ENCODE peak calls at places on chromosomes 6 and 20, in six cellular contexts. One of them, this sample, is unnamed.
A peak's percentile ranks its signal among the peaks of the same experiment; 100 is the strongest.

GRCh38 chr6:155224031-155224451 is 39.8 kb upstream of the CLDN20 start:
- DNase-seq in retinal pigment epithelial cell: peak; percentile 77
- DNase-seq in endothelial cell: no peak
- DNase-seq in NB4: peak; percentile 64
- DNase-seq in omental fat pad: no peak
- DNase-seq in WTC11: no peak
- DNase-seq in this sample: no peak

GRCh38 chr20:14404515-14404914 is 67.1 kb upstream of the FLRT3 start:
- DNase-seq in NB4: no peak
- DNase-seq in retinal pigment epithelial cell: no peak
- DNase-seq in WTC11: no peak
- DNase-seq in endothelial cell: no peak
- DNase-seq in omental fat pad: no peak
- DNase-seq in this sample: no peak

GRCh38 chr6:146803601-146804000 is 204.8 kb downstream of the ADGB start:
- DNase-seq in endothelial cell: no peak
- DNase-seq in omental fat pad: no peak
- DNase-seq in WTC11: no peak
- DNase-seq in retinal pigment epithelial cell: no peak
- DNase-seq in NB4: no peak
- DNase-seq in this sample: no peak

GRCh38 chr20:57654998-57655811 is 35.0 kb upstream of the ZBP1 start:
- DNase-seq in endothelial cell: peak; percentile 5
- DNase-seq in WTC11: peak; percentile 52
- DNase-seq in omental fat pad: peak; percentile 18
- DNase-seq in NB4: no peak
- DNase-seq in retinal pigment epithelial cell: peak; percentile 5
- DNase-seq in this sample: no peak

GRCh38 chr6:130524552-130524951 is 158.7 kb downstream of the TMEM200A start:
- DNase-seq in omental fat pad: no peak
- DNase-seq in WTC11: no peak
- DNase-seq in retinal pigment epithelial cell: no peak
- DNase-seq in NB4: no peak
- DNase-seq in endothelial cell: no peak
- DNase-seq in this sample: no peak

GRCh38 chr20:1033751-1034419 is 31.8 kb upstream of the RSPO4 start:
- DNase-seq in omental fat pad: no peak
- DNase-seq in NB4: peak; percentile 87
- DNase-seq in retinal pigment epithelial cell: no peak
- DNase-seq in endothelial cell: no peak
- DNase-seq in WTC11: no peak
- DNase-seq in this sample: no peak

GRCh38 chr6:142316791-142317368 is 15.1 kb downstream of the ADGRG6 start:
- DNase-seq in omental fat pad: no peak
- DNase-seq in retinal pigment epithelial cell: no peak
- DNase-seq in endothelial cell: no peak
- DNase-seq in WTC11: no peak
- DNase-seq in NB4: no peak
- DNase-seq in this sample: no peak

GRCh38 chr6:158816329-158816728 is 2.8 kb downstream of the EZR start:
- DNase-seq in omental fat pad: no peak
- DNase-seq in WTC11: no peak
- DNase-seq in endothelial cell: no peak
- DNase-seq in NB4: peak; percentile 49
- DNase-seq in retinal pigment epithelial cell: no peak
- DNase-seq in this sample: no peak

GRCh38 chr6:168196385-168196860 is 117.4 kb upstream of the FRMD1 start:
- DNase-seq in NB4: no peak
- DNase-seq in endothelial cell: no peak
- DNase-seq in omental fat pad: no peak
- DNase-seq in retinal pigment epithelial cell: no peak
- DNase-seq in WTC11: no peak
- DNase-seq in this sample: no peak

GRCh38 chr6:10759884-10760329 is 12.3 kb downstream of the TMEM14B start:
- DNase-seq in NB4: no peak
- DNase-seq in omental fat pad: peak; percentile 70
- DNase-seq in endothelial cell: no peak
- DNase-seq in WTC11: no peak
- DNase-seq in retinal pigment epithelial cell: peak; percentile 89
- DNase-seq in this sample: no peak

GRCh38 chr20:6663104-6663503 is 104.4 kb upstream of the BMP2 start:
- DNase-seq in endothelial cell: no peak
- DNase-seq in retinal pigment epithelial cell: no peak
- DNase-seq in omental fat pad: no peak
- DNase-seq in WTC11: no peak
- DNase-seq in NB4: no peak
- DNase-seq in this sample: no peak

GRCh38 chr20:35978041-35978513 is 9.7 kb downstream of the CNBD2 start:
- DNase-seq in omental fat pad: no peak
- DNase-seq in retinal pigment epithelial cell: no peak
- DNase-seq in WTC11: no peak
- DNase-seq in NB4: peak; percentile 74
- DNase-seq in endothelial cell: no peak
- DNase-seq in this sample: no peak

GRCh38 chr6:55713411-55713810 is 134.4 kb upstream of the HMGCLL1 start:
- DNase-seq in NB4: no peak
- DNase-seq in endothelial cell: no peak
- DNase-seq in omental fat pad: no peak
- DNase-seq in WTC11: no peak
- DNase-seq in retinal pigment epithelial cell: no peak
- DNase-seq in this sample: no peak

GRCh38 chr6:9563996-9564395 is 850.9 kb downstream of the TFAP2A start:
- DNase-seq in NB4: no peak
- DNase-seq in omental fat pad: no peak
- DNase-seq in WTC11: no peak
- DNase-seq in retinal pigment epithelial cell: no peak
- DNase-seq in endothelial cell: no peak
- DNase-seq in this sample: no peak

GRCh38 chr20:44959082-44959895 is 908 bp downstream of the TOMM34 start:
- DNase-seq in NB4: peak; percentile 73
- DNase-seq in retinal pigment epithelial cell: no peak
- DNase-seq in WTC11: no peak
- DNase-seq in endothelial cell: no peak
- DNase-seq in omental fat pad: peak; percentile 56
- DNase-seq in this sample: no peak

GRCh38 chr20:32742322-32743236 is 688 bp downstream of the COMMD7 start:
- DNase-seq in retinal pigment epithelial cell: no peak
- DNase-seq in WTC11: no peak
- DNase-seq in omental fat pad: no peak
- DNase-seq in endothelial cell: no peak
- DNase-seq in NB4: no peak
- DNase-seq in this sample: peak; percentile 38

GRCh38 chr6:115717062-115717461 is 343.6 kb downstream of the FRK start:
- DNase-seq in retinal pigment epithelial cell: no peak
- DNase-seq in endothelial cell: no peak
- DNase-seq in omental fat pad: no peak
- DNase-seq in NB4: no peak
- DNase-seq in WTC11: no peak
- DNase-seq in this sample: no peak

GRCh38 chr20:24747015-24747712 is 201.9 kb upstream of the CST7 start:
- DNase-seq in WTC11: no peak
- DNase-seq in endothelial cell: no peak
- DNase-seq in NB4: no peak
- DNase-seq in retinal pigment epithelial cell: no peak
- DNase-seq in omental fat pad: no peak
- DNase-seq in this sample: no peak

GRCh38 chr6:4059115-4059777 is 19.7 kb downstream of the FAM217A start:
- DNase-seq in WTC11: no peak
- DNase-seq in omental fat pad: no peak
- DNase-seq in NB4: peak; percentile 90
- DNase-seq in retinal pigment epithelial cell: peak; percentile 5
- DNase-seq in endothelial cell: no peak
- DNase-seq in this sample: no peak

GRCh38 chr6:55664581-55665223 is 85.7 kb upstream of the HMGCLL1 start:
- DNase-seq in NB4: no peak
- DNase-seq in omental fat pad: no peak
- DNase-seq in endothelial cell: no peak
- DNase-seq in WTC11: no peak
- DNase-seq in retinal pigment epithelial cell: no peak
- DNase-seq in this sample: no peak

GRCh38 chr20:11302436-11302835 is 615.3 kb upstream of the BTBD3 start:
- DNase-seq in retinal pigment epithelial cell: no peak
- DNase-seq in omental fat pad: no peak
- DNase-seq in endothelial cell: no peak
- DNase-seq in WTC11: no peak
- DNase-seq in NB4: no peak
- DNase-seq in this sample: no peak

GRCh38 chr6:52994789-52995078 is 350 bp downstream of the GSTA4 start:
- DNase-seq in endothelial cell: peak; percentile 53
- DNase-seq in retinal pigment epithelial cell: no peak
- DNase-seq in WTC11: peak; percentile 52
- DNase-seq in omental fat pad: no peak
- DNase-seq in NB4: no peak
- DNase-seq in this sample: peak; percentile 69

GRCh38 chr6:146865756-146866266 is 267.0 kb downstream of the ADGB start:
- DNase-seq in NB4: no peak
- DNase-seq in omental fat pad: no peak
- DNase-seq in endothelial cell: no peak
- DNase-seq in WTC11: no peak
- DNase-seq in retinal pigment epithelial cell: no peak
- DNase-seq in this sample: no peak

GRCh38 chr6:73028124-73028766 is 197.1 kb downstream of the KHDC1L start:
- DNase-seq in retinal pigment epithelial cell: no peak
- DNase-seq in omental fat pad: no peak
- DNase-seq in NB4: peak; percentile 13
- DNase-seq in WTC11: peak; percentile 38
- DNase-seq in endothelial cell: peak; percentile 7
- DNase-seq in this sample: no peak

GRCh38 chr6:133568970-133569889 is 319.7 kb upstream of the TCF21 start:
- DNase-seq in WTC11: peak; percentile 36
- DNase-seq in omental fat pad: peak; percentile 24
- DNase-seq in NB4: peak; percentile 25
- DNase-seq in endothelial cell: peak; percentile 13
- DNase-seq in retinal pigment epithelial cell: peak; percentile 25
- DNase-seq in this sample: no peak

GRCh38 chr6:118353564-118353963 is 194.5 kb upstream of the PLN start:
- DNase-seq in endothelial cell: no peak
- DNase-seq in NB4: no peak
- DNase-seq in omental fat pad: no peak
- DNase-seq in WTC11: no peak
- DNase-seq in retinal pigment epithelial cell: no peak
- DNase-seq in this sample: no peak

GRCh38 chr20:38657390-38657789 is 55.8 kb downstream of the ARHGAP40 start:
- DNase-seq in NB4: no peak
- DNase-seq in omental fat pad: no peak
- DNase-seq in retinal pigment epithelial cell: no peak
- DNase-seq in WTC11: no peak
- DNase-seq in endothelial cell: no peak
- DNase-seq in this sample: no peak

GRCh38 chr6:140393665-140394064 is 1019.2 kb upstream of the CITED2 start:
- DNase-seq in WTC11: no peak
- DNase-seq in retinal pigment epithelial cell: no peak
- DNase-seq in NB4: no peak
- DNase-seq in endothelial cell: no peak
- DNase-seq in omental fat pad: no peak
- DNase-seq in this sample: no peak

GRCh38 chr20:6164421-6165341 is 41.9 kb upstream of the FERMT1 start:
- DNase-seq in endothelial cell: no peak
- DNase-seq in WTC11: no peak
- DNase-seq in NB4: no peak
- DNase-seq in omental fat pad: no peak
- DNase-seq in retinal pigment epithelial cell: peak; percentile 70
- DNase-seq in this sample: no peak

GRCh38 chr20:7650481-7650880 is 289.8 kb downstream of the HAO1 start:
- DNase-seq in WTC11: no peak
- DNase-seq in retinal pigment epithelial cell: no peak
- DNase-seq in endothelial cell: no peak
- DNase-seq in NB4: no peak
- DNase-seq in omental fat pad: no peak
- DNase-seq in this sample: no peak

GRCh38 chr20:1415667-1416468 is 23.0 kb upstream of the FKBP1A start:
- DNase-seq in omental fat pad: no peak
- DNase-seq in WTC11: no peak
- DNase-seq in endothelial cell: no peak
- DNase-seq in NB4: peak; percentile 83
- DNase-seq in retinal pigment epithelial cell: peak; percentile 97
- DNase-seq in this sample: no peak

GRCh38 chr20:15708984-15709598 is 864.2 kb downstream of the KIF16B start:
- DNase-seq in omental fat pad: no peak
- DNase-seq in retinal pigment epithelial cell: no peak
- DNase-seq in WTC11: peak; percentile 91
- DNase-seq in endothelial cell: peak; percentile 72
- DNase-seq in NB4: peak; percentile 43
- DNase-seq in this sample: peak; percentile 86
- TF ChIP-seq CTCF in omental fat pad: no peak
- TF ChIP-seq CTCF in retinal pigment epithelial cell: peak; percentile 52
- TF ChIP-seq CTCF in WTC11: peak; percentile 81
- TF ChIP-seq CTCF in endothelial cell: peak; percentile 69
- TF ChIP-seq CTCF in NB4: peak; percentile 86
- TF ChIP-seq CTCF in this sample: peak; percentile 84

GRCh38 chr20:45963059-45964011 is 8.7 kb downstream of the ZNF335 start:
- DNase-seq in endothelial cell: no peak
- DNase-seq in retinal pigment epithelial cell: no peak
- DNase-seq in NB4: peak; percentile 66
- DNase-seq in WTC11: no peak
- DNase-seq in omental fat pad: no peak
- DNase-seq in this sample: no peak
- TF ChIP-seq CTCF in endothelial cell: no peak
- TF ChIP-seq CTCF in retinal pigment epithelial cell: peak; percentile 37
- TF ChIP-seq CTCF in NB4: peak; percentile 26
- TF ChIP-seq CTCF in WTC11: peak; percentile 21
- TF ChIP-seq CTCF in omental fat pad: no peak
- TF ChIP-seq CTCF in this sample: no peak

GRCh38 chr20:40542065-40542464 is 147.0 kb downstream of the MAFB start:
- DNase-seq in omental fat pad: no peak
- DNase-seq in WTC11: no peak
- DNase-seq in endothelial cell: no peak
- DNase-seq in NB4: no peak
- DNase-seq in retinal pigment epithelial cell: no peak
- DNase-seq in this sample: no peak
- TF ChIP-seq CTCF in omental fat pad: no peak
- TF ChIP-seq CTCF in WTC11: no peak
- TF ChIP-seq CTCF in endothelial cell: no peak
- TF ChIP-seq CTCF in NB4: no peak
- TF ChIP-seq CTCF in retinal pigment epithelial cell: no peak
- TF ChIP-seq CTCF in this sample: no peak

GRCh38 chr20:17648306-17648646 is 33.8 kb downstream of the RRBP1 start:
- DNase-seq in WTC11: no peak
- DNase-seq in endothelial cell: no peak
- DNase-seq in retinal pigment epithelial cell: no peak
- DNase-seq in omental fat pad: no peak
- DNase-seq in NB4: peak; percentile 90
- DNase-seq in this sample: peak; percentile 22

GRCh38 chr20:17650301-17650761 is 31.7 kb downstream of the RRBP1 start:
- DNase-seq in WTC11: no peak
- DNase-seq in NB4: peak; percentile 64
- DNase-seq in omental fat pad: no peak
- DNase-seq in endothelial cell: no peak
- DNase-seq in retinal pigment epithelial cell: no peak
- DNase-seq in this sample: no peak

GRCh38 chr20:17650816-17651760 is 31.0 kb downstream of the RRBP1 start:
- DNase-seq in omental fat pad: no peak
- DNase-seq in retinal pigment epithelial cell: no peak
- DNase-seq in endothelial cell: no peak
- DNase-seq in WTC11: no peak
- DNase-seq in NB4: peak; percentile 28
- DNase-seq in this sample: no peak

GRCh38 chr20:17647391-17648305 is 34.4 kb downstream of the RRBP1 start:
- DNase-seq in NB4: no peak
- DNase-seq in endothelial cell: no peak
- DNase-seq in omental fat pad: no peak
- DNase-seq in retinal pigment epithelial cell: no peak
- DNase-seq in WTC11: no peak
- DNase-seq in this sample: peak; percentile 13

GRCh38 chr20:17648782-17649730 is 33.0 kb downstream of the RRBP1 start:
- DNase-seq in WTC11: peak; percentile 41
- DNase-seq in retinal pigment epithelial cell: no peak
- DNase-seq in endothelial cell: peak; percentile 18
- DNase-seq in omental fat pad: no peak
- DNase-seq in NB4: peak; percentile 72
- DNase-seq in this sample: no peak
- TF ChIP-seq CTCF in WTC11: peak; percentile 17
- TF ChIP-seq CTCF in retinal pigment epithelial cell: peak; percentile 67
- TF ChIP-seq CTCF in endothelial cell: no peak
- TF ChIP-seq CTCF in omental fat pad: no peak
- TF ChIP-seq CTCF in NB4: peak; percentile 58
- TF ChIP-seq CTCF in this sample: no peak

This sample was measured in glutamatergic neuron.